ENCODE peak calls at places on chromosomes 11 and 22, in four cellular contexts. C, S, D and F are unnamed samples.

GRCh38 chr11:8247312-8247711 is 16.4 kb downstream of the LMO1 start:
- DNase-seq in D (peak; percentile 55), S (peak; percentile 49), C (no peak), F (peak; percentile 74)

GRCh38 chr11:110160016-110160415 is 66.8 kb downstream of the ZC3H12C start:
- DNase-seq in S (no peak), C (no peak), D (no peak), F (no peak)

GRCh38 chr22:46481386-46481785 is 56.0 kb downstream of the CELSR1 start:
- DNase-seq in D (no peak), C (no peak), S (no peak), F (no peak)

GRCh38 chr11:119065369-119065768 is 2.2 kb upstream of the VPS11 start:
- DNase-seq in S (peak; percentile 69), D (peak; percentile 39), C (peak; percentile 47), F (peak; percentile 32)

GRCh38 chr11:64936539-64936938 is 846 bp upstream of the GPHA2 start:
- DNase-seq in C (no peak), S (no peak), D (no peak), F (no peak)

GRCh38 chr11:76218449-76219206 is 12.3 kb upstream of the WNT11 start:
- DNase-seq in S (no peak), D (no peak), C (no peak), F (no peak)

GRCh38 chr11:63838150-63838681 is 694 bp upstream of the MARK2 start:
- DNase-seq in D (no peak), C (no peak), S (no peak), F (peak; percentile 37)

GRCh38 chr11:100445231-100445735 is 241.8 kb upstream of the ARHGAP42 start:
- DNase-seq in D (no peak), C (no peak), S (no peak), F (no peak)

GRCh38 chr11:27497284-27497866 is 9.2 kb downstream of the LIN7C start:
- DNase-seq in D (no peak), S (peak; percentile 21), C (peak; percentile 18), F (no peak)

GRCh38 chr11:20840341-20840740 is 171.0 kb downstream of the NELL1 start:
- DNase-seq in C (no peak), D (no peak), S (no peak), F (no peak)

GRCh38 chr22:32389685-32390084 is 22.4 kb downstream of the RTCB start:
- DNase-seq in S (no peak), D (no peak), C (no peak), F (peak; percentile 40)

GRCh38 chr11:17494019-17494418 is 17.4 kb upstream of the ABCC8 start:
- DNase-seq in S (no peak), D (no peak), C (no peak), F (no peak)

GRCh38 chr11:76795936-76796441 is 12.8 kb downstream of the TSKU start:
- DNase-seq in D (no peak), S (no peak), C (no peak), F (no peak)

GRCh38 chr11:4658629-4659453 is 15.1 kb downstream of the OR51E1 start:
- DNase-seq in D (no peak), S (peak; percentile 50), C (no peak), F (no peak)

GRCh38 chr11:43067681-43068080 is 244.1 kb upstream of the API5 start:
- DNase-seq in C (no peak), S (no peak), D (no peak), F (no peak)

GRCh38 chr11:46176421-46176820 is 55.2 kb upstream of the PHF21A start:
- DNase-seq in S (no peak), C (no peak), D (no peak), F (no peak)

GRCh38 chr22:41401781-41402648 is 20.3 kb downstream of the TEF start:
- DNase-seq in S (no peak), C (peak; percentile 70), D (no peak), F (no peak)

GRCh38 chr11:128688896-128689546 is 4.9 kb upstream of the FLI1 start:
- DNase-seq in S (no peak), C (no peak), D (no peak), F (no peak)

GRCh38 chr11:111637885-111638284 is 35.6 kb downstream of the SIK2 start:
- DNase-seq in S (no peak), D (no peak), C (no peak), F (no peak)

GRCh38 chr11:20003357-20003756 is 156.9 kb downstream of the DBX1 start:
- DNase-seq in D (no peak), S (no peak), C (no peak), F (no peak)

GRCh38 chr11:47060807-47061206 is 115.9 kb downstream of the ARFGAP2 start:
- DNase-seq in S (no peak), D (no peak), C (no peak), F (no peak)

GRCh38 chr11:2675540-2675939 is 24.3 kb downstream of the KCNQ1OT1 start:
- DNase-seq in C (no peak), D (no peak), S (no peak), F (no peak)

GRCh38 chr11:93570759-93571413 is 27.7 kb upstream of the SMCO4 start:
- DNase-seq in C (peak; percentile 90), D (peak; percentile 46), S (no peak), F (no peak)

GRCh38 chr22:47303161-47303890 is 540.9 kb downstream of the TBC1D22A start:
- DNase-seq in S (no peak), C (no peak), D (no peak), F (no peak)

GRCh38 chr11:134724779-134725140 is 312.7 kb upstream of the B3GAT1 start:
- DNase-seq in S (no peak), D (no peak), C (no peak), F (no peak)

GRCh38 chr11:116948375-116948774 is 111.0 kb upstream of the APOA1 start:
- DNase-seq in S (no peak), D (no peak), C (no peak), F (no peak)

GRCh38 chr11:131425285-131425684 is 54.9 kb downstream of the NTM start:
- DNase-seq in S (no peak), D (no peak), C (peak; percentile 14), F (no peak)

GRCh38 chr11:131428853-131429252 is 58.4 kb downstream of the NTM start:
- DNase-seq in D (no peak), S (no peak), C (no peak), F (no peak)

GRCh38 chr11:131430466-131431176 is 60.2 kb downstream of the NTM start:
- DNase-seq in S (no peak), D (no peak), C (no peak), F (no peak)
- TF ChIP-seq ELF4 in S (no peak), D (no peak), C (no peak), F (no peak)

DNA sequence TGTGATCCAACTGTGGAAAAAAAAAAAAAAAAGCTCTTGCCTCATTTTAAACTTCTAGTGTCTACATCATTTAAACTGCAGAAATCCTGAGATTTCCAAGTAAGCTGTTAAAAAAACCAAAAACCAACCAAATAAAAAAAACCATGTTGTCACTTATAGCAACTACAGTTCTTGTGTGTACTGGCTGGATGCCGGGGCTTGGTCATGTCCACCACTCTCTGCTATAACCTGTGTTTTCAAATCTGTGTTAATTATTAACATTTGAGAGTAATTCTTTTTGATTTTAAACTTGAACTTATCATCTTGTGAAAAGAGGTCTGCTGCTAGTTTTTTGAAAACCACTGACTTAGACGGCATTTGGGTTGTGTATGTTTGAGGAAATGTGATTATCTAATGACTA is 32.2 kb upstream of the BID start:
- DNase-seq in S (no peak), D (no peak), C (no peak), F (no peak)
- TF ChIP-seq ELF4 in S (no peak), D (no peak), C (no peak), F (no peak)

DNA sequence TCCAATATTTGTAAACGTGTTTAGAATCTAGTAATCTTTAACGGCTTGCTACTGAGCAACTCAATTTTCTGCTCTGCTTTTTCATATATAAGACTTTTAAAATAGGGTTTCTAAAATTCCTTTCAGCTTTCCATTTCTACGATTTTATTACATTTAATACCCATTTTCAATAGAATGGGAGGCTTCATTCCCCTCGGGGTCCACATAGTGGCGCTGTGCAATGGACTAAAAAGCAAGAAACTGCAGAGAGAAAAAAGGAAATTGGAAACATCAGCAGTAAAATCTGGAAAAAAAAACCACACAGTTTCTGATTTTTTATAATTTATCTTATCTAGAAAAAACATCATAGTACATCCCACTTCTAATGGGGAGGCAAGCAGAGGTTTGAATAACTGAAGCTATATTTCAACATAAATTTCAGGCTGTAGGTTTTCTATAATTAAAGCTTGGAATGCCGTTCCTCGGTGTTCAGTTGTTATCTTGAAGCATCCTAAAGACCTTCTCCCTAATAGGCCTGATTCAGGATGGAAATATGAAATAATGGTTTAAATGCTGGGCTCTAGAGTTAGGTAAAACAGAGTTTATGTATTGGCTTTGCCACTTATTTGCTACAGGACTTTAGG is 18.7 kb upstream of the JHY start:
- DNase-seq in C (no peak), S (peak; percentile 30), D (peak; percentile 43), F (peak; percentile 47)
- TF ChIP-seq ELF4 in C (no peak), S (no peak), D (no peak), F (no peak)

DNA sequence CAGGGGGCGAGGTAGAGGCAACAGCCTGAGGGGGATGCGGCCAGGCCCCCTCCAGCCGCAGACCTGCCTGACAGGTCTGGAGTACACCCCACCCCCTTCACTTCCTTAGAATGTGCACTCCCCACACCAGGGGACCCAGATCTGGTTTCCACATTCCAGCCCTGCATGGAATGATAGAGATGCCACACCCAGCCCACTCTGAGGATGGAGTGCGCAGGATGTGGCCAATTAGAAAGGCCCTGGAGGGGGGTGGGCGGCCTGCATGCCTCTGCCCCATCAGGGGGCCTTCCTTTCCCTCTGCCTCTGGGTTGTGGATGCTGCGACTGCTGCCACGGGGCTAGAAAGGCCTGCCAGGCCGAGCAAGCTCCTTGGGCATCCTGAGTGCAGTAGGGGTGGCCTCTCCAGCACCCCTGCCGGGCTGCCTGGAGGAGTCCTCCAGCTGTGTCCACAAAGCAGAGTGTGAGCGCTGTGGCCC is 28.2 kb upstream of the MGAT3 start:
- DNase-seq in S (peak; percentile 40), D (no peak), C (no peak), F (peak; percentile 90)
- TF ChIP-seq ELF4 in S (no peak), D (no peak), C (no peak), F (no peak)

GRCh38 chr11:126312903-126313460 is 9.1 kb downstream of the DCPS start:
- DNase-seq in C (no peak), D (no peak), S (no peak), F (no peak)

GRCh38 chr11:126319374-126319740 is 15.5 kb downstream of the DCPS start:
- DNase-seq in C (no peak), D (no peak), S (no peak), F (no peak)

GRCh38 chr11:126313826-126314225 is 10.0 kb downstream of the DCPS start:
- DNase-seq in D (no peak), S (no peak), C (no peak), F (no peak)

GRCh38 chr11:126318642-126319373 is 14.9 kb downstream of the DCPS start:
- DNase-seq in D (no peak), C (no peak), S (no peak), F (no peak)

GRCh38 chr11:126317681-126318641 is 14.1 kb downstream of the DCPS start:
- DNase-seq in S (no peak), D (no peak), C (no peak), F (no peak)
- TF ChIP-seq ELF4 in S (no peak), D (no peak), C (no peak), F (no peak)